ENCODE peak calls at places on chromosomes 4 and X, in seven cellular contexts. One of them, this sample, is unnamed.

GRCh38 chrX:39491548-39492297 is 606.0 kb downstream of the BCOR start:
- DNase-seq in T-cell: peak; percentile 59
- DNase-seq in NCI-H748 treated with DMSO at 0.1 percent for 48 hours: no peak
- DNase-seq in NCI-H1092 treated with DMSO at 0.1 percent for 48 hours: no peak
- DNase-seq in frontal cortex: no peak
- DNase-seq in stimulated activated CD4-positive, alpha-beta T cell treated with anti-CD3 and anti-CD28 coated beads, Interleukin-15, amount 100 ng/mL, for 24 hours: peak; percentile 70
- DNase-seq in fibroblast of lung: no peak
- DNase-seq in this sample: peak; percentile 93

GRCh38 chr4:114087596-114088230 is 108.3 kb upstream of the ARSJ start:
- DNase-seq in frontal cortex: no peak
- DNase-seq in T-cell: no peak
- DNase-seq in NCI-H748 treated with DMSO at 0.1 percent for 48 hours: no peak
- DNase-seq in stimulated activated CD4-positive, alpha-beta T cell treated with anti-CD3 and anti-CD28 coated beads, Interleukin-15, amount 100 ng/mL, for 24 hours: no peak
- DNase-seq in NCI-H1092 treated with DMSO at 0.1 percent for 48 hours: no peak
- DNase-seq in fibroblast of lung: peak; percentile 93
- DNase-seq in this sample: no peak

GRCh38 chrX:150870059-150870458 is 28.4 kb downstream of the CD99L2 start:
- DNase-seq in T-cell: no peak
- DNase-seq in NCI-H748 treated with DMSO at 0.1 percent for 48 hours: no peak
- DNase-seq in fibroblast of lung: no peak
- DNase-seq in stimulated activated CD4-positive, alpha-beta T cell treated with anti-CD3 and anti-CD28 coated beads, Interleukin-15, amount 100 ng/mL, for 24 hours: no peak
- DNase-seq in NCI-H1092 treated with DMSO at 0.1 percent for 48 hours: no peak
- DNase-seq in frontal cortex: no peak
- DNase-seq in this sample: no peak

GRCh38 chr4:37051111-37051510 is 193.4 kb upstream of the NWD2 start:
- DNase-seq in stimulated activated CD4-positive, alpha-beta T cell treated with anti-CD3 and anti-CD28 coated beads, Interleukin-15, amount 100 ng/mL, for 24 hours: no peak
- DNase-seq in frontal cortex: no peak
- DNase-seq in T-cell: no peak
- DNase-seq in NCI-H1092 treated with DMSO at 0.1 percent for 48 hours: no peak
- DNase-seq in NCI-H748 treated with DMSO at 0.1 percent for 48 hours: no peak
- DNase-seq in fibroblast of lung: no peak
- DNase-seq in this sample: no peak

GRCh38 chr4:23163649-23164436 is 471.1 kb downstream of the GBA3 start:
- DNase-seq in T-cell: no peak
- DNase-seq in NCI-H748 treated with DMSO at 0.1 percent for 48 hours: no peak
- DNase-seq in NCI-H1092 treated with DMSO at 0.1 percent for 48 hours: no peak
- DNase-seq in frontal cortex: no peak
- DNase-seq in fibroblast of lung: peak; percentile 64
- DNase-seq in stimulated activated CD4-positive, alpha-beta T cell treated with anti-CD3 and anti-CD28 coated beads, Interleukin-15, amount 100 ng/mL, for 24 hours: no peak
- DNase-seq in this sample: no peak

GRCh38 chr4:71132486-71132885 is 139.0 kb downstream of the DCK start:
- DNase-seq in fibroblast of lung: no peak
- DNase-seq in T-cell: no peak
- DNase-seq in NCI-H748 treated with DMSO at 0.1 percent for 48 hours: no peak
- DNase-seq in NCI-H1092 treated with DMSO at 0.1 percent for 48 hours: no peak
- DNase-seq in frontal cortex: no peak
- DNase-seq in stimulated activated CD4-positive, alpha-beta T cell treated with anti-CD3 and anti-CD28 coated beads, Interleukin-15, amount 100 ng/mL, for 24 hours: no peak
- DNase-seq in this sample: no peak

GRCh38 chrX:69029696-69030245 is 135.5 kb downstream of the PJA1 start:
- DNase-seq in fibroblast of lung: no peak
- DNase-seq in NCI-H748 treated with DMSO at 0.1 percent for 48 hours: no peak
- DNase-seq in frontal cortex: no peak
- DNase-seq in stimulated activated CD4-positive, alpha-beta T cell treated with anti-CD3 and anti-CD28 coated beads, Interleukin-15, amount 100 ng/mL, for 24 hours: no peak
- DNase-seq in T-cell: no peak
- DNase-seq in NCI-H1092 treated with DMSO at 0.1 percent for 48 hours: no peak
- DNase-seq in this sample: no peak

GRCh38 chr4:8340721-8341680 is 71.4 kb downstream of the HTRA3 start:
- DNase-seq in stimulated activated CD4-positive, alpha-beta T cell treated with anti-CD3 and anti-CD28 coated beads, Interleukin-15, amount 100 ng/mL, for 24 hours: no peak
- DNase-seq in frontal cortex: peak; percentile 51
- DNase-seq in T-cell: no peak
- DNase-seq in NCI-H1092 treated with DMSO at 0.1 percent for 48 hours: no peak
- DNase-seq in fibroblast of lung: no peak
- DNase-seq in NCI-H748 treated with DMSO at 0.1 percent for 48 hours: no peak
- DNase-seq in this sample: no peak

GRCh38 chrX:47556045-47556623 is 4.9 kb upstream of the ARAF start:
- DNase-seq in NCI-H1092 treated with DMSO at 0.1 percent for 48 hours: peak; percentile 96
- DNase-seq in T-cell: peak; percentile 84
- DNase-seq in stimulated activated CD4-positive, alpha-beta T cell treated with anti-CD3 and anti-CD28 coated beads, Interleukin-15, amount 100 ng/mL, for 24 hours: peak; percentile 88
- DNase-seq in fibroblast of lung: peak; percentile 93
- DNase-seq in NCI-H748 treated with DMSO at 0.1 percent for 48 hours: peak; percentile 86
- DNase-seq in frontal cortex: peak; percentile 65
- DNase-seq in this sample: peak; percentile 91

GRCh38 chr4:95141376-95141775 is 383.6 kb downstream of the BMPR1B start:
- DNase-seq in fibroblast of lung: no peak
- DNase-seq in NCI-H1092 treated with DMSO at 0.1 percent for 48 hours: no peak
- DNase-seq in stimulated activated CD4-positive, alpha-beta T cell treated with anti-CD3 and anti-CD28 coated beads, Interleukin-15, amount 100 ng/mL, for 24 hours: no peak
- DNase-seq in T-cell: no peak
- DNase-seq in NCI-H748 treated with DMSO at 0.1 percent for 48 hours: no peak
- DNase-seq in frontal cortex: no peak
- DNase-seq in this sample: no peak

GRCh38 chr4:81690871-81691270 is 219.2 kb upstream of the RASGEF1B start:
- DNase-seq in frontal cortex: no peak
- DNase-seq in NCI-H748 treated with DMSO at 0.1 percent for 48 hours: no peak
- DNase-seq in stimulated activated CD4-positive, alpha-beta T cell treated with anti-CD3 and anti-CD28 coated beads, Interleukin-15, amount 100 ng/mL, for 24 hours: no peak
- DNase-seq in T-cell: no peak
- DNase-seq in NCI-H1092 treated with DMSO at 0.1 percent for 48 hours: no peak
- DNase-seq in fibroblast of lung: no peak
- DNase-seq in this sample: no peak

GRCh38 chrX:71627588-71628404 is 9.5 kb upstream of the CXCR3 start:
- DNase-seq in NCI-H1092 treated with DMSO at 0.1 percent for 48 hours: no peak
- DNase-seq in stimulated activated CD4-positive, alpha-beta T cell treated with anti-CD3 and anti-CD28 coated beads, Interleukin-15, amount 100 ng/mL, for 24 hours: no peak
- DNase-seq in frontal cortex: no peak
- DNase-seq in NCI-H748 treated with DMSO at 0.1 percent for 48 hours: no peak
- DNase-seq in fibroblast of lung: no peak
- DNase-seq in T-cell: no peak
- DNase-seq in this sample: no peak

GRCh38 chr4:38055566-38055965 is 95.4 kb downstream of the PTTG2 start:
- DNase-seq in T-cell: no peak
- DNase-seq in stimulated activated CD4-positive, alpha-beta T cell treated with anti-CD3 and anti-CD28 coated beads, Interleukin-15, amount 100 ng/mL, for 24 hours: no peak
- DNase-seq in frontal cortex: no peak
- DNase-seq in NCI-H1092 treated with DMSO at 0.1 percent for 48 hours: no peak
- DNase-seq in fibroblast of lung: no peak
- DNase-seq in NCI-H748 treated with DMSO at 0.1 percent for 48 hours: no peak
- DNase-seq in this sample: no peak

GRCh38 chr4:7068883-7069282 is 1.0 kb upstream of the GRPEL1 start:
- DNase-seq in T-cell: no peak
- DNase-seq in NCI-H1092 treated with DMSO at 0.1 percent for 48 hours: peak; percentile 23
- DNase-seq in NCI-H748 treated with DMSO at 0.1 percent for 48 hours: no peak
- DNase-seq in stimulated activated CD4-positive, alpha-beta T cell treated with anti-CD3 and anti-CD28 coated beads, Interleukin-15, amount 100 ng/mL, for 24 hours: peak; percentile 41
- DNase-seq in fibroblast of lung: peak; percentile 33
- DNase-seq in frontal cortex: no peak
- DNase-seq in this sample: peak; percentile 67

GRCh38 chr4:137644201-137644600 is 111.9 kb upstream of the PCDH18 start:
- DNase-seq in fibroblast of lung: peak; percentile 37
- DNase-seq in T-cell: no peak
- DNase-seq in NCI-H1092 treated with DMSO at 0.1 percent for 48 hours: no peak
- DNase-seq in NCI-H748 treated with DMSO at 0.1 percent for 48 hours: no peak
- DNase-seq in frontal cortex: no peak
- DNase-seq in stimulated activated CD4-positive, alpha-beta T cell treated with anti-CD3 and anti-CD28 coated beads, Interleukin-15, amount 100 ng/mL, for 24 hours: no peak
- DNase-seq in this sample: no peak

GRCh38 chr4:158958489-158959270 is 144.2 kb upstream of the RAPGEF2 start:
- DNase-seq in NCI-H748 treated with DMSO at 0.1 percent for 48 hours: no peak
- DNase-seq in NCI-H1092 treated with DMSO at 0.1 percent for 48 hours: no peak
- DNase-seq in T-cell: no peak
- DNase-seq in frontal cortex: no peak
- DNase-seq in fibroblast of lung: peak; percentile 23
- DNase-seq in stimulated activated CD4-positive, alpha-beta T cell treated with anti-CD3 and anti-CD28 coated beads, Interleukin-15, amount 100 ng/mL, for 24 hours: no peak
- DNase-seq in this sample: no peak

GRCh38 chr4:174631901-174632758 is 109.8 kb upstream of the HPGD start:
- DNase-seq in NCI-H748 treated with DMSO at 0.1 percent for 48 hours: peak; percentile 53
- DNase-seq in fibroblast of lung: peak; percentile 33
- DNase-seq in NCI-H1092 treated with DMSO at 0.1 percent for 48 hours: peak; percentile 50
- DNase-seq in frontal cortex: no peak
- DNase-seq in stimulated activated CD4-positive, alpha-beta T cell treated with anti-CD3 and anti-CD28 coated beads, Interleukin-15, amount 100 ng/mL, for 24 hours: no peak
- DNase-seq in T-cell: peak; percentile 2
- DNase-seq in this sample: peak; percentile 84

GRCh38 chr4:6191448-6192130 is 8.8 kb downstream of the JAKMIP1 start:
- DNase-seq in T-cell: no peak
- DNase-seq in stimulated activated CD4-positive, alpha-beta T cell treated with anti-CD3 and anti-CD28 coated beads, Interleukin-15, amount 100 ng/mL, for 24 hours: no peak
- DNase-seq in NCI-H1092 treated with DMSO at 0.1 percent for 48 hours: no peak
- DNase-seq in NCI-H748 treated with DMSO at 0.1 percent for 48 hours: no peak
- DNase-seq in fibroblast of lung: no peak
- DNase-seq in frontal cortex: no peak
- DNase-seq in this sample: no peak

GRCh38 chrX:124256209-124256608 is 76.3 kb upstream of the TEX13D start:
- DNase-seq in frontal cortex: no peak
- DNase-seq in stimulated activated CD4-positive, alpha-beta T cell treated with anti-CD3 and anti-CD28 coated beads, Interleukin-15, amount 100 ng/mL, for 24 hours: no peak
- DNase-seq in T-cell: no peak
- DNase-seq in NCI-H748 treated with DMSO at 0.1 percent for 48 hours: no peak
- DNase-seq in fibroblast of lung: peak; percentile 74
- DNase-seq in NCI-H1092 treated with DMSO at 0.1 percent for 48 hours: no peak
- DNase-seq in this sample: no peak

GRCh38 chr4:13821522-13821921 is 194.0 kb upstream of the BOD1L1 start:
- DNase-seq in T-cell: no peak
- DNase-seq in NCI-H1092 treated with DMSO at 0.1 percent for 48 hours: no peak
- DNase-seq in fibroblast of lung: no peak
- DNase-seq in NCI-H748 treated with DMSO at 0.1 percent for 48 hours: no peak
- DNase-seq in frontal cortex: no peak
- DNase-seq in stimulated activated CD4-positive, alpha-beta T cell treated with anti-CD3 and anti-CD28 coated beads, Interleukin-15, amount 100 ng/mL, for 24 hours: no peak
- DNase-seq in this sample: no peak

GRCh38 chrX:144253356-144253755 is 369.5 kb downstream of the UBE2NL start:
- DNase-seq in stimulated activated CD4-positive, alpha-beta T cell treated with anti-CD3 and anti-CD28 coated beads, Interleukin-15, amount 100 ng/mL, for 24 hours: no peak
- DNase-seq in T-cell: no peak
- DNase-seq in frontal cortex: no peak
- DNase-seq in NCI-H748 treated with DMSO at 0.1 percent for 48 hours: no peak
- DNase-seq in NCI-H1092 treated with DMSO at 0.1 percent for 48 hours: no peak
- DNase-seq in fibroblast of lung: no peak
- DNase-seq in this sample: no peak

GRCh38 chrX:71283409-71284143 is at the start of gene NONO:
- DNase-seq in NCI-H748 treated with DMSO at 0.1 percent for 48 hours: peak; percentile 95
- DNase-seq in NCI-H1092 treated with DMSO at 0.1 percent for 48 hours: peak; percentile 99
- DNase-seq in frontal cortex: peak; percentile 62
- DNase-seq in fibroblast of lung: peak; percentile 99
- DNase-seq in stimulated activated CD4-positive, alpha-beta T cell treated with anti-CD3 and anti-CD28 coated beads, Interleukin-15, amount 100 ng/mL, for 24 hours: peak; percentile 85
- DNase-seq in T-cell: peak; percentile 89
- DNase-seq in this sample: peak; percentile 99

GRCh38 chr4:78612398-78613005 is 60.9 kb downstream of the ANXA3 start:
- DNase-seq in NCI-H748 treated with DMSO at 0.1 percent for 48 hours: no peak
- DNase-seq in stimulated activated CD4-positive, alpha-beta T cell treated with anti-CD3 and anti-CD28 coated beads, Interleukin-15, amount 100 ng/mL, for 24 hours: peak; percentile 14
- DNase-seq in fibroblast of lung: peak; percentile 45
- DNase-seq in frontal cortex: peak; percentile 10
- DNase-seq in NCI-H1092 treated with DMSO at 0.1 percent for 48 hours: peak; percentile 27
- DNase-seq in T-cell: no peak
- DNase-seq in this sample: peak; percentile 78

GRCh38 chr4:80017125-80017854 is 55.7 kb downstream of the ANTXR2 start:
- DNase-seq in NCI-H748 treated with DMSO at 0.1 percent for 48 hours: no peak
- DNase-seq in fibroblast of lung: peak; percentile 95
- DNase-seq in stimulated activated CD4-positive, alpha-beta T cell treated with anti-CD3 and anti-CD28 coated beads, Interleukin-15, amount 100 ng/mL, for 24 hours: no peak
- DNase-seq in frontal cortex: no peak
- DNase-seq in T-cell: no peak
- DNase-seq in NCI-H1092 treated with DMSO at 0.1 percent for 48 hours: no peak
- DNase-seq in this sample: no peak

GRCh38 chrX:16451331-16451730 is 198.6 kb upstream of the S100G start:
- DNase-seq in T-cell: no peak
- DNase-seq in NCI-H1092 treated with DMSO at 0.1 percent for 48 hours: no peak
- DNase-seq in fibroblast of lung: no peak
- DNase-seq in frontal cortex: no peak
- DNase-seq in NCI-H748 treated with DMSO at 0.1 percent for 48 hours: no peak
- DNase-seq in stimulated activated CD4-positive, alpha-beta T cell treated with anti-CD3 and anti-CD28 coated beads, Interleukin-15, amount 100 ng/mL, for 24 hours: no peak
- DNase-seq in this sample: no peak

GRCh38 chr4:3160325-3160915 is 85.9 kb downstream of the HTT start:
- DNase-seq in T-cell: no peak
- DNase-seq in frontal cortex: no peak
- DNase-seq in stimulated activated CD4-positive, alpha-beta T cell treated with anti-CD3 and anti-CD28 coated beads, Interleukin-15, amount 100 ng/mL, for 24 hours: no peak
- DNase-seq in NCI-H748 treated with DMSO at 0.1 percent for 48 hours: no peak
- DNase-seq in NCI-H1092 treated with DMSO at 0.1 percent for 48 hours: no peak
- DNase-seq in fibroblast of lung: no peak
- DNase-seq in this sample: no peak

GRCh38 chr4:76931576-76932276 is 17.8 kb upstream of the SEPTIN11 start:
- DNase-seq in T-cell: no peak
- DNase-seq in NCI-H748 treated with DMSO at 0.1 percent for 48 hours: no peak
- DNase-seq in NCI-H1092 treated with DMSO at 0.1 percent for 48 hours: no peak
- DNase-seq in fibroblast of lung: no peak
- DNase-seq in frontal cortex: no peak
- DNase-seq in stimulated activated CD4-positive, alpha-beta T cell treated with anti-CD3 and anti-CD28 coated beads, Interleukin-15, amount 100 ng/mL, for 24 hours: no peak
- DNase-seq in this sample: no peak

GRCh38 chr4:100098011-100098545 is 92.2 kb downstream of the DDIT4L start:
- DNase-seq in NCI-H748 treated with DMSO at 0.1 percent for 48 hours: no peak
- DNase-seq in frontal cortex: no peak
- DNase-seq in T-cell: no peak
- DNase-seq in stimulated activated CD4-positive, alpha-beta T cell treated with anti-CD3 and anti-CD28 coated beads, Interleukin-15, amount 100 ng/mL, for 24 hours: no peak
- DNase-seq in fibroblast of lung: no peak
- DNase-seq in NCI-H1092 treated with DMSO at 0.1 percent for 48 hours: no peak
- DNase-seq in this sample: no peak

GRCh38 chr4:127162741-127163140 is 470.0 kb upstream of the INTU start:
- DNase-seq in NCI-H1092 treated with DMSO at 0.1 percent for 48 hours: no peak
- DNase-seq in fibroblast of lung: peak; percentile 61
- DNase-seq in NCI-H748 treated with DMSO at 0.1 percent for 48 hours: no peak
- DNase-seq in stimulated activated CD4-positive, alpha-beta T cell treated with anti-CD3 and anti-CD28 coated beads, Interleukin-15, amount 100 ng/mL, for 24 hours: no peak
- DNase-seq in T-cell: no peak
- DNase-seq in frontal cortex: no peak
- DNase-seq in this sample: no peak

GRCh38 chrX:24828600-24828999 is 134.9 kb downstream of the POLA1 start:
- DNase-seq in stimulated activated CD4-positive, alpha-beta T cell treated with anti-CD3 and anti-CD28 coated beads, Interleukin-15, amount 100 ng/mL, for 24 hours: no peak
- DNase-seq in fibroblast of lung: no peak
- DNase-seq in frontal cortex: no peak
- DNase-seq in NCI-H1092 treated with DMSO at 0.1 percent for 48 hours: no peak
- DNase-seq in NCI-H748 treated with DMSO at 0.1 percent for 48 hours: no peak
- DNase-seq in T-cell: no peak
- DNase-seq in this sample: no peak

GRCh38 chr4:87875187-87875586 is 42.4 kb downstream of the MEPE start:
- DNase-seq in T-cell: no peak
- DNase-seq in stimulated activated CD4-positive, alpha-beta T cell treated with anti-CD3 and anti-CD28 coated beads, Interleukin-15, amount 100 ng/mL, for 24 hours: no peak
- DNase-seq in frontal cortex: no peak
- DNase-seq in fibroblast of lung: no peak
- DNase-seq in NCI-H1092 treated with DMSO at 0.1 percent for 48 hours: no peak
- DNase-seq in NCI-H748 treated with DMSO at 0.1 percent for 48 hours: no peak
- DNase-seq in this sample: no peak

GRCh38 chrX:153772608-153773217 is 8.1 kb upstream of the SRPK3 start:
- DNase-seq in fibroblast of lung: no peak
- DNase-seq in stimulated activated CD4-positive, alpha-beta T cell treated with anti-CD3 and anti-CD28 coated beads, Interleukin-15, amount 100 ng/mL, for 24 hours: no peak
- DNase-seq in NCI-H748 treated with DMSO at 0.1 percent for 48 hours: no peak
- DNase-seq in NCI-H1092 treated with DMSO at 0.1 percent for 48 hours: no peak
- DNase-seq in T-cell: no peak
- DNase-seq in frontal cortex: no peak
- DNase-seq in this sample: no peak

GRCh38 chrX:109848451-109849050 is 115.5 kb upstream of the ACSL4 start:
- DNase-seq in T-cell: no peak
- DNase-seq in stimulated activated CD4-positive, alpha-beta T cell treated with anti-CD3 and anti-CD28 coated beads, Interleukin-15, amount 100 ng/mL, for 24 hours: no peak
- DNase-seq in NCI-H1092 treated with DMSO at 0.1 percent for 48 hours: no peak
- DNase-seq in fibroblast of lung: no peak
- DNase-seq in NCI-H748 treated with DMSO at 0.1 percent for 48 hours: no peak
- DNase-seq in frontal cortex: no peak
- DNase-seq in this sample: peak; percentile 40

GRCh38 chrX:33434256-33435092 is 223.1 kb upstream of the DMD start:
- DNase-seq in NCI-H1092 treated with DMSO at 0.1 percent for 48 hours: peak; percentile 20
- DNase-seq in fibroblast of lung: peak; percentile 14
- DNase-seq in NCI-H748 treated with DMSO at 0.1 percent for 48 hours: peak; percentile 18
- DNase-seq in stimulated activated CD4-positive, alpha-beta T cell treated with anti-CD3 and anti-CD28 coated beads, Interleukin-15, amount 100 ng/mL, for 24 hours: peak; percentile 46
- DNase-seq in frontal cortex: peak; percentile 2
- DNase-seq in T-cell: no peak
- DNase-seq in this sample: peak; percentile 39

GRCh38 chr4:5383191-5383980 is 325.0 kb downstream of the EVC2 start:
- DNase-seq in NCI-H748 treated with DMSO at 0.1 percent for 48 hours: no peak
- DNase-seq in frontal cortex: no peak
- DNase-seq in NCI-H1092 treated with DMSO at 0.1 percent for 48 hours: no peak
- DNase-seq in fibroblast of lung: no peak
- DNase-seq in stimulated activated CD4-positive, alpha-beta T cell treated with anti-CD3 and anti-CD28 coated beads, Interleukin-15, amount 100 ng/mL, for 24 hours: no peak
- DNase-seq in T-cell: no peak
- DNase-seq in this sample: no peak

GRCh38 chr4:89674876-89675459 is 162.0 kb downstream of the SNCA start:
- DNase-seq in frontal cortex: no peak
- DNase-seq in T-cell: no peak
- DNase-seq in NCI-H1092 treated with DMSO at 0.1 percent for 48 hours: peak; percentile 67
- DNase-seq in stimulated activated CD4-positive, alpha-beta T cell treated with anti-CD3 and anti-CD28 coated beads, Interleukin-15, amount 100 ng/mL, for 24 hours: no peak
- DNase-seq in NCI-H748 treated with DMSO at 0.1 percent for 48 hours: peak; percentile 78
- DNase-seq in fibroblast of lung: no peak
- DNase-seq in this sample: no peak

GRCh38 chr4:5793514-5793913 is 82.5 kb downstream of the EVC start:
- DNase-seq in T-cell: no peak
- DNase-seq in stimulated activated CD4-positive, alpha-beta T cell treated with anti-CD3 and anti-CD28 coated beads, Interleukin-15, amount 100 ng/mL, for 24 hours: no peak
- DNase-seq in NCI-H1092 treated with DMSO at 0.1 percent for 48 hours: no peak
- DNase-seq in fibroblast of lung: no peak
- DNase-seq in frontal cortex: no peak
- DNase-seq in NCI-H748 treated with DMSO at 0.1 percent for 48 hours: no peak
- DNase-seq in this sample: no peak

This sample was measured in erythroblast.